ENCODE peak calls at places on chromosome 18, in five cellular contexts. Z, S, V, J and A are unnamed samples.

GRCh38 chr18:34801769-34802168 is 91.7 kb downstream of the DTNA start:
- DNase-seq in S (no peak), J (no peak), V (no peak), Z (peak; percentile 82), A (no peak)

GRCh38 chr18:22286576-22286975 is 117.2 kb downstream of the GATA6 start:
- DNase-seq in J (no peak), S (peak; percentile 76), V (no peak), Z (no peak), A (no peak)

GRCh38 chr18:22129778-22130177 is 39.6 kb upstream of the GATA6 start:
- DNase-seq in J (no peak), V (no peak), Z (no peak), S (no peak), A (no peak)

GRCh38 chr18:58898427-58898826 is 33.8 kb downstream of the ZNF532 start:
- DNase-seq in S (no peak), V (no peak), Z (no peak), J (no peak), A (no peak)

GRCh38 chr18:65750421-65751144 is at the start of gene CDH7:
- DNase-seq in S (no peak), Z (no peak), V (no peak), J (no peak), A (no peak)

GRCh38 chr18:74496508-74497307 is 545 bp downstream of the CNDP2 start:
- DNase-seq in V (no peak), J (no peak), S (peak; percentile 83), Z (no peak), A (peak; percentile 54)

GRCh38 chr18:44149706-44150105 is 531.0 kb upstream of the SETBP1 start:
- DNase-seq in V (no peak), Z (no peak), S (no peak), J (peak; percentile 65), A (no peak)

GRCh38 chr18:69954719-69955118 is 7.0 kb upstream of the CD226 start:
- DNase-seq in V (no peak), J (no peak), S (no peak), Z (peak; percentile 92), A (no peak)

GRCh38 chr18:8778386-8778785 is 73.0 kb downstream of the MTCL1 start:
- DNase-seq in J (no peak), Z (no peak), V (no peak), S (no peak), A (no peak)

GRCh38 chr18:48831113-48831759 is 119.5 kb downstream of the SMAD7 start:
- DNase-seq in V (no peak), J (no peak), S (peak; percentile 12), Z (no peak), A (no peak)

GRCh38 chr18:65221115-65221514 is 529.7 kb upstream of the CDH7 start:
- DNase-seq in V (no peak), Z (no peak), S (no peak), J (no peak), A (no peak)

GRCh38 chr18:54690198-54690597 is 99.2 kb downstream of the DYNAP start:
- DNase-seq in Z (no peak), V (no peak), S (no peak), J (no peak), A (no peak)

GRCh38 chr18:76801567-76802505 is 20.5 kb upstream of the ZNF236 start:
- DNase-seq in S (peak; percentile 72), V (no peak), Z (peak; percentile 44), J (no peak), A (peak; percentile 36)

GRCh38 chr18:62729487-62730386 is 14.4 kb downstream of the PHLPP1 start:
- DNase-seq in J (no peak), V (no peak), Z (no peak), S (no peak), A (no peak)

GRCh38 chr18:49875783-49876182 is 62.5 kb upstream of the ACAA2 start:
- DNase-seq in Z (no peak), V (no peak), S (no peak), J (no peak), A (no peak)

GRCh38 chr18:45755936-45756335 is 32.0 kb downstream of the SLC14A1 start:
- DNase-seq in V (no peak), Z (no peak), J (no peak), S (no peak), A (no peak)

GRCh38 chr18:61274561-61274960 is 58.7 kb upstream of the CDH20 start:
- DNase-seq in V (no peak), S (no peak), J (no peak), Z (no peak), A (no peak)

GRCh38 chr18:45777393-45777792 is 48.1 kb upstream of the SIGLEC15 start:
- DNase-seq in Z (no peak), V (no peak), J (peak; percentile 91), S (no peak), A (no peak)

GRCh38 chr18:27120246-27120645 is 64.9 kb downstream of the CHST9 start:
- DNase-seq in S (no peak), J (no peak), V (no peak), Z (no peak), A (no peak)

GRCh38 chr18:79336556-79337142 is 59.1 kb upstream of the NFATC1 start:
- DNase-seq in J (no peak), Z (no peak), S (no peak), V (no peak), A (no peak)

GRCh38 chr18:1014951-1015627 is 110.4 kb downstream of the ADCYAP1 start:
- DNase-seq in Z (no peak), V (no peak), S (no peak), J (no peak), A (no peak)

GRCh38 chr18:50079571-50080295 is 115.2 kb downstream of the MYO5B start:
- DNase-seq in J (no peak), V (no peak), S (peak; percentile 35), Z (no peak), A (no peak)

GRCh38 chr18:12776821-12777471 is 74.1 kb downstream of the PSMG2 start:
- DNase-seq in Z (no peak), S (peak; percentile 27), J (no peak), V (no peak), A (no peak)

GRCh38 chr18:79133724-79134123 is 64.5 kb downstream of the ATP9B start:
- DNase-seq in V (no peak), S (no peak), Z (no peak), J (no peak), A (no peak)

GRCh38 chr18:52341617-52342381 is 1.8 kb downstream of the DCC start:
- DNase-seq in Z (no peak), S (no peak), V (no peak), J (no peak), A (no peak)

GRCh38 chr18:24112874-24113615 is 25.8 kb upstream of the CABYR start:
- DNase-seq in J (no peak), Z (no peak), V (no peak), S (no peak), A (no peak)

GRCh38 chr18:23627325-23627724 is 35.4 kb downstream of the ANKRD29 start:
- DNase-seq in J (peak; percentile 65), S (no peak), V (no peak), Z (no peak), A (no peak)

GRCh38 chr18:35923939-35924338 is 48.5 kb upstream of the RMP24 start:
- DNase-seq in J (no peak), V (no peak), Z (no peak), S (no peak), A (no peak)

GRCh38 chr18:41096504-41096903 is 858.5 kb upstream of the PIK3C3 start:
- DNase-seq in S (no peak), Z (no peak), J (no peak), V (no peak), A (no peak)

GRCh38 chr18:76374330-76375281 is 120.4 kb downstream of the ZNF516 start:
- DNase-seq in J (no peak), Z (no peak), S (no peak), V (no peak), A (no peak)

GRCh38 chr18:76686737-76687231 is 135.6 kb upstream of the ZNF236 start:
- DNase-seq in S (peak; percentile 48), J (no peak), Z (peak; percentile 66), V (no peak), A (peak; percentile 12)

GRCh38 chr18:71040161-71040560 is 751.3 kb downstream of the SOCS6 start:
- DNase-seq in S (no peak), Z (peak; percentile 7), J (no peak), V (no peak), A (no peak)

GRCh38 chr18:75165926-75166325 is 43.0 kb downstream of the PTGR3 start:
- DNase-seq in Z (no peak), J (no peak), V (no peak), S (no peak), A (no peak)

GRCh38 chr18:74796928-74797576 is 199.4 kb downstream of the ZNF407 start:
- DNase-seq in S (no peak), J (no peak), V (no peak), Z (no peak), A (no peak)

GRCh38 chr18:13217466-13217961 is 1.0 kb upstream of the LDLRAD4 start:
- DNase-seq in Z (no peak), V (peak; percentile 21), S (peak; percentile 83), J (no peak), A (peak; percentile 48)

GRCh38 chr18:76134631-76135030 is 360.4 kb downstream of the ZNF516 start:
- DNase-seq in Z (no peak), S (no peak), J (no peak), V (no peak), A (no peak)

GRCh38 chr18:24368749-24369148 is 28.9 kb downstream of the OSBPL1A start:
- DNase-seq in Z (no peak), V (no peak), J (no peak), S (no peak), A (peak; percentile 52)

GRCh38 chr18:55484773-55485172 is 103.2 kb downstream of the TCF4 start:
- DNase-seq in S (no peak), Z (no peak), J (no peak), V (no peak), A (no peak)